ENCODE peak calls at places on chromosomes 13 and 19, in nine cellular contexts. M is adrenal gland, O is mesenchymal stem cell, S is tibial artery, P is tibial nerve, F is H9, G is fibroblast of lung, V is cardiac muscle cell, D is Peyer's patch. B is an unnamed sample.

GRCh38 chr13:71798723-71799122 is 68.3 kb downstream of the DACH1 start:
- DNase-seq in M (no peak), O (no peak), S (no peak), P (no peak), F (no peak), G (no peak), V (no peak), D (no peak), B (no peak)

GRCh38 chr19:42121666-42122069 is 10.6 kb downstream of the POU2F2 start:
- DNase-seq in M (peak; percentile 21), O (peak; percentile 84), S (peak; percentile 81), P (peak; percentile 33), F (no peak), G (peak; percentile 33), V (no peak), D (peak; percentile 87), B (peak; percentile 34)

GRCh38 chr19:45400192-45400591 is 4.7 kb downstream of the PPP1R13L start:
- DNase-seq in M (no peak), O (no peak), S (no peak), P (no peak), F (peak; percentile 33), G (no peak), V (no peak), D (no peak), B (no peak)

GRCh38 chr13:45540195-45540594 is 75.3 kb downstream of the ERICH6B start:
- DNase-seq in M (no peak), O (no peak), S (no peak), P (no peak), F (no peak), G (no peak), V (no peak), D (no peak), B (no peak)

GRCh38 chr19:47848871-47849473 is 10.1 kb upstream of the TPRX2 start:
- DNase-seq in M (no peak), O (peak; percentile 22), S (no peak), P (no peak), F (peak; percentile 79), G (peak; percentile 3), V (peak; percentile 44), D (peak; percentile 19), B (no peak)

GRCh38 chr13:35881360-35881759 is 249.8 kb downstream of the DCLK1 start:
- DNase-seq in M (no peak), O (no peak), S (no peak), P (no peak), F (no peak), G (peak; percentile 28), V (no peak), D (no peak), B (no peak)

GRCh38 chr19:39327318-39327717 is 6.7 kb upstream of the LRFN1 start:
- DNase-seq in M (no peak), O (no peak), S (no peak), P (no peak), F (no peak), G (no peak), V (no peak), D (no peak), B (no peak)

GRCh38 chr19:36113895-36114762 is 546 bp downstream of the POLR2I start:
- DNase-seq in M (peak; percentile 50), O (peak; percentile 71), S (peak; percentile 81), P (peak; percentile 22), F (peak; percentile 64), G (peak; percentile 33), V (peak; percentile 18), D (peak; percentile 19), B (peak; percentile 70)

DNA sequence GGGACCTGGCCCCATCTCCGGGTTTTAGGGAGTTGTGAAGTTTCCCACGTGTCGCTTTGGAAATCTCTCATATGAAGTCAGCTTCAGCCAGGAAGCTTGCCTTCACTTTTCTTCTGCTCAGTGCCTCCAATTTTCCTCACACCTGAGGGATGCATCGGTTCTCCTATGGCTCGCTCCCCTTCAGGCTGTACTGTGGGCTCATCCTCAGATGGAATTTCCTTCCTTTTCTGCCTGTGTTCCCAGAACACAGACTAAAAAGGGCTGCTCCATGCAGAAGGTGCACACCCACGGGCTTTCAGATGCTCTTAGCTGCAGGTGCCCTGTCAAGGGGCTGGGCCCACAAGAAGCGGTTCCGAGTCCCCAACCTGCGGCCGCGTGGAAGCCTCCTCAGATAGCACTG is 275.7 kb downstream of the ZNF536 start:
- DNase-seq in M (no peak), O (no peak), S (no peak), P (no peak), F (no peak), G (no peak), V (no peak), D (no peak), B (no peak)
- H3K27me3 ChIP-seq in M (no peaks in the 10 kb centered on the region), O (peaks cover 68% of the 10 kb centered on the region), S (peaks cover 22% of the 10 kb centered on the region), P (peaks cover 13% of the 10 kb centered on the region), F (no peaks in the 10 kb centered on the region), G (no peaks in the 10 kb centered on the region), V (peaks cover 11% of the 10 kb centered on the region), D (no peaks in the 10 kb centered on the region), B (no peaks in the 10 kb centered on the region)

DNA sequence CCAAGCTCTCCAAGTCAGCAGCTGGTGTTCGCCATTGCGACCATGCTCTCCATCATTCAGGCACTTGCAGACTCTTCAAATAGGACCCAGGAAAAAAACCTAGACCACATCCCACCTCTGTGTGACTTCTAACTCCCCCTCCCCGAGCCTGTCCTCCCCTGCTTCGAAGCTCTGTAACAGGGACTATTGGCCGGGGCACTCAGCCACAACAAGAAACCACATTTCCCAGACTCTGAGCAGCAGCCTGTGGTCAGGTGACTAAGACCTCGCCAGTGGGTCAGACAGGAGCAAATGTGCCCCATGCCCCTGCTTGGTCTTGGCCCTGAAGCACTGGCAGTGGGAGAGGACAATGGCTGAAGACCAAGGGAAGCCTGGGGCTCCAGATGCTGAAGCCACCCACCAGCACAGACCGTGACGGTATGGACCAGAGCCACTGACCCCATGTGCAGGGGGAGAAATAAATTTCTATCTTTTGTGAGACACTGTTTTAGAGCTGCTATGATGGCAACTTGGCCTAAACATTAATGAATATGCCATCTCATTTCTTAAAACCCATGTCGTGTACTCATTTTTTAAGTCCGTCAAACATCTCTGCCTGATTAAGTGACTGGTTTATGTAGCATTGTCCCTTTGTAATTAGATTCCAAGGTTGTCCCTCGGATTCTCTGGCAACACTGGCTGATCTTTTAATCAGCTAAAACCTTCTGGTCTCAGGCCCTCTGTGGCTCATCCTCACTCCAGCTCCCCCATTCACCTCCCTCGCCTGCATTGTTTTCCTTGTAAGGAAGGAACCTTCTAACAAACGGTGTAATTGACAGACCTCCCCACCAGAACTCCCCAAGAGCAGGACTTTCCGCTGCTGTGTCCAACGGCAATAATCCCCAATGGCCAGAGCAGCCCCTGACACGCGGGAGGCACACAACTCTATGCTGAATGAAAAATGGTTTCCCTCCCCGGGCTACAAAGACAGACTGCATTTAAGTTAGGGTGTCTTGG is 98.5 kb downstream of the STK24 start:
- DNase-seq in M (no peak), O (peak; percentile 68), S (no peak), P (no peak), F (peak; percentile 52), G (peak; percentile 26), V (peak; percentile 27), D (peak; percentile 54), B (no peak)
- H3K4me1 ChIP-seq in M (peaks cover 21% of the 10 kb centered on the region), O (peaks cover 39% of the 10 kb centered on the region), S (no peaks in the 10 kb centered on the region), P (no peaks in the 10 kb centered on the region), F (peaks cover 13% of the 10 kb centered on the region), G (peaks cover 24% of the 10 kb centered on the region), V (peaks cover 71% of the 10 kb centered on the region), D (no peaks in the 10 kb centered on the region), B (peaks cover 12% of the 10 kb centered on the region)

DNA sequence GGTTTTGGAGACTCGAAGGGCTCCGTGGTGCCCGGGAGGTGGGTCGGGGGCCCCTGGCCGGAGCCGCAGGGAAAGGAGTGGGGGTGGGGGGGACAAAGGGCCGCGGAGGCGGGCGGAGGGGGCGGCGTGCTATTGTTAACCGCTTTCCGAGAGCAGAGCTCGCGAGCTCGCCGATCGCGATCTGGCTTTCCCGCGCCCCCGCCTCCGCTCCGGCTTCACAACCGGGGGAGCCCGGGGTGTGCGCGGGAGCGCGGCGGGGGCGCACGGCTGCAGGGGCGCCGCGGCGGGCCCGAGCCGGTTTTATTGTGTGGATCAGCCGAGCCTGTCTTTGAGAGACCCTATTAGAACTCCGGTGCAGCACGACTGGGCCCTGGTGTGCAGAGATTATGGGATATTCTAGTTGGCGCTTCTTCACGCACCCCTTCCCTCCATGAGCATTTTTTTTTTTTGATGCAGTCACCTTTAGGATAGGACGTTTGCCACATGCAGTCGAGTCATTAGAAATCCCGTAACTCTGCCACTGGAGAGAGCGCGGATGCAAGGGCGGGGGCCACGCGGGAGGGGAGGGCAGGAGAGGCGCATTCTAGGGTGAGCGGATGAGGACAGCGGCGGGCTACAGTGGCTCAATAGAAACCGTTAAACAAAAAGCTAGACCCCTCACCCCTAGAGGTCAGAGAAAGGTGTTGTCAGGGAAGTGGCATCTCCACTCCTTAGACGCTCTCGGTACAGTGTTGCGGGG is 3.6 kb downstream of the FGF9 start:
- DNase-seq in M (peak; percentile 45), O (no peak), S (no peak), P (no peak), F (peak; percentile 40), G (no peak), V (peak; percentile 66), D (no peak), B (no peak)
- H3K27me3 ChIP-seq in M (no peaks in the 10 kb centered on the region), O (peaks cover 75% of the 10 kb centered on the region), S (peaks cover 42% of the 10 kb centered on the region), P (peaks cover 51% of the 10 kb centered on the region), F (peaks cover 47% of the 10 kb centered on the region), G (peaks cover 45% of the 10 kb centered on the region), V (peaks cover 38% of the 10 kb centered on the region), D (no peaks in the 10 kb centered on the region), B (peaks cover 5% of the 10 kb centered on the region)

GRCh38 chr19:55552620-55553019 is 7.3 kb upstream of the SBK3 start:
- DNase-seq in M (no peak), O (peak; percentile 72), S (no peak), P (no peak), F (no peak), G (peak; percentile 49), V (no peak), D (no peak), B (no peak)

GRCh38 chr19:55552206-55552605 is 6.9 kb upstream of the SBK3 start:
- DNase-seq in M (no peak), O (peak; percentile 6), S (no peak), P (no peak), F (no peak), G (no peak), V (no peak), D (no peak), B (no peak)

GRCh38 chr19:55554749-55555152 is 9.4 kb upstream of the SBK3 start:
- DNase-seq in M (no peak), O (no peak), S (no peak), P (no peak), F (no peak), G (no peak), V (no peak), D (no peak), B (no peak)

GRCh38 chr19:55554302-55554701 is 9.0 kb upstream of the SBK3 start:
- DNase-seq in M (no peak), O (no peak), S (no peak), P (no peak), F (no peak), G (no peak), V (no peak), D (no peak), B (no peak)

DNA sequence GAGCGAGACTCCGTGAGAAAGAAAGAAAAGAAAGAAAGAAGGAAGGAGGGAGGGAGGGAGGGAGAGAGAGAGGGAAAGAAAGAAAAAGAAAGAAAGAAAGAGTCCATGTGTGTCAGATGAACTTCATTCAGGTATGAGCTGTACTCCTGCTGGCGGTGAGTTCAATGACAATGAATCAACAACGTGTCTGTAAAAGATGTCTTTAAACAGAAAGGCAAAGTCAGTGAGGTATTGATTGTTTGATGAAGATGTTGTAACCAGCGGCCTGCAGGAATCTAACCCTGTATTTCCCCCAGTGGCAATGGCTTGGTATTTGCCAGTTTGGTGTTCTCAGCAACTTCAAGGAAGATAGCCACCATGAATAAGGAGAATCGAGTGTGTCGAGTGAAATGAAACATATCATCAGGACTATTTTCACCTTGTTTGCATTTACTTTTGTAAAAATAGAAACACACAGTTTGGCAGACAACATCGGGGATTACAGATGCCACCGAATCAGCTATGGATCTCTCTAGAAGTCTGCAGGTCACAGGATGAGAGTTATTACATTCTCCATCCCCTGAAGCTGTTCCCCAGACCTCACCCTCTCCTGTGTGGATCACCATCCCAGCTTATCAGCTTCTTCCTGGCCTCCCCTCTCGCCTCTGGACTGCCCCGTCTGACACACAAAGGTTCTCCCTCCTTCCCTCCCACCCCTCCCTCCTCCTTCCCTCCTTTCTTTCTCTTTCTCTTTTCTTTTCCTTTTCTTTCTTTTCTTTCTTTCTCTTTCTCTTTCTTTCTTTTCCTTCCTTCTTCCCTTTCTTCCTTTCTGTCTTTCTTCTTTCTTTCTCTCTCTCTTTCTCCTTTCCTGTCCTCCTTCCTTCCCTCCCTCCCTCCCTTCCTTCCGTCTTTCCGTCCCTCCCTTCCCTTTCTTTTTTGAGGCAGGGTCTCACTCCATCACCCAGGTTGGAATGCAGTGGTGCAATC is 8.2 kb upstream of the SBK3 start:
- DNase-seq in M (no peak), O (peak; percentile 9), S (no peak), P (no peak), F (no peak), G (no peak), V (no peak), D (no peak), B (no peak)
- H3K4me1 ChIP-seq in M (no peaks in the 10 kb centered on the region), O (peaks cover 20% of the 10 kb centered on the region), S (no peaks in the 10 kb centered on the region), P (no peaks in the 10 kb centered on the region), F (peaks cover 8% of the 10 kb centered on the region), G (peaks cover 18% of the 10 kb centered on the region), V (peaks cover 8% of the 10 kb centered on the region), D (no peaks in the 10 kb centered on the region), B (peaks cover 5% of the 10 kb centered on the region)

B was measured in ascending aorta.